ENCODE peak calls at places on chromosomes 13 and 19, in eight cellular contexts. E is thoracic aorta, A is adrenal gland, U is left ventricle myocardium inferior, G is gastrocnemius medialis, D is IMR-90, I is tibial artery, P is ovary. C is an unnamed sample.

GRCh38 chr19:3760871-3761361 is 576 bp downstream of the APBA3 start:
- DNase-seq in I (no peak), G (no peak), A (no peak), P (no peak), U (no peak), E (no peak), D (peak; percentile 8), C (no peak)

GRCh38 chr19:49017666-49018351 is 918 bp upstream of the LHB start:
- DNase-seq in G (peak; percentile 35), D (peak; percentile 45), U (peak; percentile 36), I (no peak), A (peak; percentile 52), P (no peak), E (no peak), C (no peak)

GRCh38 chr13:100443278-100443997 is 145.2 kb downstream of the GGACT start:
- DNase-seq in A (no peak), E (no peak), G (no peak), D (no peak), P (no peak), I (no peak), U (no peak), C (no peak)

GRCh38 chr13:52319876-52320275 is 86.1 kb downstream of the THSD1 start:
- DNase-seq in A (no peak), U (no peak), D (peak; percentile 4), I (no peak), G (no peak), P (no peak), E (no peak), C (no peak)

GRCh38 chr13:31436478-31436877 is 236.7 kb downstream of the B3GLCT start:
- DNase-seq in D (no peak), I (no peak), G (no peak), U (no peak), P (no peak), E (no peak), A (no peak), C (no peak)

GRCh38 chr13:66405908-66406802 is 824.0 kb downstream of the PCDH9 start:
- DNase-seq in E (no peak), D (peak; percentile 65), I (no peak), A (no peak), G (no peak), U (no peak), P (no peak), C (no peak)

GRCh38 chr19:43316591-43317319 is 36.7 kb upstream of the CD177 start:
- DNase-seq in D (peak; percentile 45), A (peak; percentile 16), E (no peak), P (no peak), G (no peak), U (no peak), I (no peak), C (no peak)

GRCh38 chr13:106132216-106132615 is 403.2 kb downstream of the EFNB2 start:
- DNase-seq in E (no peak), U (no peak), A (no peak), D (no peak), G (no peak), P (no peak), I (no peak), C (no peak)

GRCh38 chr13:30742896-30743295 is 7.6 kb downstream of the ALOX5AP start:
- DNase-seq in E (no peak), D (no peak), I (no peak), P (no peak), G (no peak), A (no peak), U (no peak), C (no peak)

GRCh38 chr13:79481685-79482052 is 714 bp downstream of the NDFIP2 start:
- DNase-seq in E (no peak), D (no peak), G (no peak), U (no peak), P (no peak), A (no peak), I (no peak), C (no peak)

GRCh38 chr19:55442372-55443044 is 592 bp downstream of the SHISA7 start:
- DNase-seq in A (no peak), I (no peak), U (no peak), P (no peak), G (no peak), E (no peak), D (no peak), C (no peak)

GRCh38 chr19:33348301-33349010 is 25.1 kb upstream of the CEBPG start:
- DNase-seq in P (no peak), G (no peak), A (peak; percentile 26), U (no peak), E (no peak), D (no peak), I (no peak), C (no peak)

GRCh38 chr19:17560205-17560595 is 4.8 kb downstream of the COLGALT1 start:
- DNase-seq in D (peak; percentile 93), A (peak; percentile 41), P (no peak), G (peak; percentile 57), E (no peak), I (no peak), U (no peak), C (no peak)
- H3K27ac ChIP-seq in D (peak overlapping the region; percentile 59), A (peak overlapping the region; percentile 54), P (no peak overlapping the region), G (peak overlapping the region; percentile 74), E (no peak overlapping the region), I (no peak overlapping the region), U (peak overlapping the region; percentile 76), C (no peak overlapping the region)

GRCh38 chr13:61286148-61286745 is 129.4 kb downstream of the PCDH20 start:
- DNase-seq in A (no peak), U (no peak), I (no peak), G (no peak), E (no peak), D (no peak), P (no peak), C (no peak)
- TF ChIP-seq CTCF in A (peak; percentile 9), U (peak; percentile 16), I (no peak), G (peak; percentile 21), E (no peak), D (no peak), P (no peak), C (no peak)

GRCh38 chr13:59755647-59756290 is 408.0 kb downstream of the DIAPH3 start:
- DNase-seq in D (no peak), G (no peak), A (no peak), U (no peak), E (no peak), P (no peak), I (no peak), C (no peak)
- H3K27ac ChIP-seq in D (no peak overlapping the region), G (no peak overlapping the region), A (no peak overlapping the region), U (no peak overlapping the region), E (no peak overlapping the region), P (no peak overlapping the region), I (no peak overlapping the region), C (no peak overlapping the region)

GRCh38 chr13:29418026-29418425 is 177.5 kb downstream of the SLC7A1 start:
- DNase-seq in A (no peak), E (no peak), I (no peak), U (no peak), G (no peak), D (no peak), P (no peak), C (no peak)
- TF ChIP-seq CTCF in A (no peak), E (no peak), I (no peak), U (no peak), G (no peak), D (no peak), P (no peak), C (no peak)

GRCh38 chr19:38650180-38650775 is 2.8 kb downstream of the ACTN4 start:
- DNase-seq in U (no peak), G (no peak), I (no peak), E (no peak), D (no peak), P (no peak), A (peak; percentile 41), C (no peak)
- H3K27ac ChIP-seq in U (peak overlapping the region; percentile 95), G (peak overlapping the region; percentile 100), I (peak overlapping the region; percentile 97), E (peak overlapping the region; percentile 100), D (peak overlapping the region; percentile 91), P (peak overlapping the region; percentile 72), A (peak overlapping the region; percentile 95), C (peak overlapping the region; percentile 97)

GRCh38 chr13:41915096-41915495 is 45.8 kb downstream of the VWA8 start:
- DNase-seq in D (peak; percentile 45), I (no peak), U (no peak), A (no peak), P (no peak), E (no peak), G (no peak), C (no peak)

GRCh38 chr13:41916173-41916954 is 44.5 kb downstream of the VWA8 start:
- DNase-seq in D (peak; percentile 95), E (no peak), A (no peak), I (no peak), P (no peak), U (no peak), G (no peak), C (no peak)

GRCh38 chr13:41917641-41918040 is 43.3 kb downstream of the VWA8 start:
- DNase-seq in G (no peak), U (no peak), E (no peak), P (no peak), D (peak; percentile 88), I (no peak), A (no peak), C (no peak)

GRCh38 chr13:41919741-41920487 is 41.0 kb downstream of the VWA8 start:
- DNase-seq in P (no peak), U (no peak), I (no peak), G (no peak), D (no peak), E (no peak), A (no peak), C (no peak)

GRCh38 chr13:41919031-41919740 is 41.7 kb downstream of the VWA8 start:
- DNase-seq in G (peak; percentile 31), E (no peak), A (no peak), P (no peak), D (no peak), I (no peak), U (no peak), C (no peak)
- TF ChIP-seq CTCF in G (no peak), E (no peak), A (no peak), P (no peak), D (no peak), I (no peak), U (no peak), C (no peak)